ENCODE peak calls at places on chromosomes 11 and 22, in five cellular contexts. X is K562; E is CD8-positive, alpha-beta T cell; G is mammary epithelial cell; O is thoracic aorta. K is an unnamed sample.

GRCh38 chr11:124918950-124919349 is at the start of gene HEPN1:
- DNase-seq in X (no peak), E (no peak), G (no peak), O (no peak), K (no peak)

GRCh38 chr11:117809236-117810055 is 12.4 kb upstream of the DSCAML1 start:
- DNase-seq in X (peak; percentile 80), E (peak; percentile 39), G (peak; percentile 55), O (no peak), K (no peak)

GRCh38 chr11:64854534-64855502 is 10.4 kb upstream of the CDC42BPG start:
- DNase-seq in X (peak; percentile 86), E (peak; percentile 61), G (peak; percentile 93), O (peak; percentile 88), K (peak; percentile 95)

GRCh38 chr11:7257744-7258143 is 6.0 kb downstream of the SYT9 start:
- DNase-seq in X (no peak), E (no peak), G (no peak), O (no peak), K (no peak)

GRCh38 chr22:19176175-19176630 is 2.3 kb downstream of the SLC25A1 start:
- DNase-seq in X (no peak), E (no peak), G (no peak), O (no peak), K (no peak)

GRCh38 chr11:19301336-19301735 is 60.6 kb upstream of the E2F8 start:
- DNase-seq in X (no peak), E (no peak), G (no peak), O (no peak), K (no peak)

GRCh38 chr11:121790435-121790834 is 325.6 kb downstream of the BLID start:
- DNase-seq in X (no peak), E (no peak), G (no peak), O (no peak), K (no peak)

GRCh38 chr22:31343235-31344191 is 2.6 kb downstream of the PATZ1 start:
- DNase-seq in X (no peak), E (no peak), G (peak; percentile 45), O (no peak), K (no peak)

GRCh38 chr11:22304337-22304961 is 33.7 kb upstream of the SLC17A6 start:
- DNase-seq in X (peak; percentile 25), E (no peak), G (peak; percentile 12), O (no peak), K (no peak)

GRCh38 chr22:49353185-49353584 is 474.5 kb downstream of the BRD1 start:
- DNase-seq in X (no peak), E (no peak), G (no peak), O (no peak), K (no peak)

GRCh38 chr11:73262851-73263495 is 9.2 kb upstream of the P2RY6 start:
- DNase-seq in X (no peak), E (no peak), G (peak; percentile 57), O (no peak), K (no peak)

GRCh38 chr11:94731921-94732601 is 36.1 kb upstream of the AMOTL1 start:
- DNase-seq in X (peak; percentile 77), E (no peak), G (peak; percentile 89), O (no peak), K (peak; percentile 84)

GRCh38 chr11:28727254-28727653 is 619.1 kb downstream of the METTL15 start:
- DNase-seq in X (no peak), E (no peak), G (no peak), O (no peak), K (no peak)

GRCh38 chr22:17774206-17774927 is at the start of gene BID:
- DNase-seq in X (peak; percentile 81), E (peak; percentile 44), G (no peak), O (no peak), K (no peak)

GRCh38 chr11:93784152-93784934 is at the start of gene MED17:
- DNase-seq in X (peak; percentile 94), E (peak; percentile 88), G (peak; percentile 91), O (peak; percentile 81), K (peak; percentile 96)

GRCh38 chr22:23394525-23395326 is 185.4 kb downstream of the IGLL1 start:
- DNase-seq in X (no peak), E (no peak), G (no peak), O (no peak), K (no peak)

GRCh38 chr22:42876041-42876440 is 19.0 kb upstream of the ARFGAP3 start:
- DNase-seq in X (no peak), E (no peak), G (no peak), O (no peak), K (no peak)

GRCh38 chr11:95790933-95791247 is 592 bp downstream of the CEP57 start:
- DNase-seq in X (peak; percentile 57), E (peak; percentile 52), G (peak; percentile 74), O (peak; percentile 30), K (no peak)

GRCh38 chr22:29172216-29172615 is 33.5 kb upstream of the EMID1 start:
- DNase-seq in X (no peak), E (no peak), G (no peak), O (no peak), K (no peak)

GRCh38 chr22:24553597-24554315 is 1.2 kb downstream of the GUCD1 start:
- DNase-seq in X (no peak), E (no peak), G (peak; percentile 16), O (no peak), K (no peak)

GRCh38 chr11:79390477-79390876 is 50.4 kb downstream of the TENM4 start:
- DNase-seq in X (no peak), E (no peak), G (no peak), O (no peak), K (no peak)

GRCh38 chr11:6986487-6986886 is 33.7 kb downstream of the ZNF214 start:
- DNase-seq in X (no peak), E (no peak), G (no peak), O (no peak), K (no peak)

GRCh38 chr22:47476226-47476625 is 713.8 kb downstream of the TBC1D22A start:
- DNase-seq in X (no peak), E (no peak), G (no peak), O (no peak), K (peak; percentile 75)

GRCh38 chr11:110196241-110196754 is 100.1 kb downstream of the RDX start:
- DNase-seq in X (no peak), E (no peak), G (peak; percentile 94), O (no peak), K (peak; percentile 50)

GRCh38 chr11:33557201-33557600 is 143.4 kb downstream of the C11orf91 start:
- DNase-seq in X (no peak), E (no peak), G (peak; percentile 92), O (no peak), K (no peak)

GRCh38 chr11:10348650-10349280 is 43.9 kb downstream of the ADM start:
- DNase-seq in X (no peak), E (no peak), G (peak; percentile 26), O (no peak), K (peak; percentile 64)

GRCh38 chr11:88979641-88980040 is 86.1 kb downstream of the GRM5 start:
- DNase-seq in X (no peak), E (no peak), G (peak; percentile 1), O (no peak), K (no peak)

DNA sequence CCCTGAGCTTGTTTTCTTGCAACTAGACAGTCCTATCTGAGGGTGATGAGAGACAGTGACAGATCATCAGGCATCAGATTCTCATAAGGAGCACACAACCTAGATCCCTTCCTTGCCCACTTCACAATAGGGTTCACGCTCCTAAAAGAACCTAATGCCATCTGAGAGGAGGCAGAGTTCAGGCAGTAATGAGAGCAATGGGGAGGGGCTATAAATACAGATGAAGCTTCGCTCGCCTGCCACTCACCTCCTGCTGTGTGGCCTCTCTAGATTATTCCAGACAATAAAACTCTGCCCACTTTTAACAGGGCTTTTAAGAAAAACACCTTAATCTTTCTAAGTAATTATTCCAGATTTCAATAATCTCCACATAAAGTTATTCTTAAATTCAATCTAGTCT is 43.9 kb upstream of the PAK1 start:
- DNase-seq in X (no peak), E (no peak), G (no peak), O (no peak), K (no peak)
- H3K27ac ChIP-seq in X (no peak overlapping the region), E (no peak overlapping the region), G (no peak overlapping the region), O (no peak overlapping the region), K (no peak overlapping the region)

DNA sequence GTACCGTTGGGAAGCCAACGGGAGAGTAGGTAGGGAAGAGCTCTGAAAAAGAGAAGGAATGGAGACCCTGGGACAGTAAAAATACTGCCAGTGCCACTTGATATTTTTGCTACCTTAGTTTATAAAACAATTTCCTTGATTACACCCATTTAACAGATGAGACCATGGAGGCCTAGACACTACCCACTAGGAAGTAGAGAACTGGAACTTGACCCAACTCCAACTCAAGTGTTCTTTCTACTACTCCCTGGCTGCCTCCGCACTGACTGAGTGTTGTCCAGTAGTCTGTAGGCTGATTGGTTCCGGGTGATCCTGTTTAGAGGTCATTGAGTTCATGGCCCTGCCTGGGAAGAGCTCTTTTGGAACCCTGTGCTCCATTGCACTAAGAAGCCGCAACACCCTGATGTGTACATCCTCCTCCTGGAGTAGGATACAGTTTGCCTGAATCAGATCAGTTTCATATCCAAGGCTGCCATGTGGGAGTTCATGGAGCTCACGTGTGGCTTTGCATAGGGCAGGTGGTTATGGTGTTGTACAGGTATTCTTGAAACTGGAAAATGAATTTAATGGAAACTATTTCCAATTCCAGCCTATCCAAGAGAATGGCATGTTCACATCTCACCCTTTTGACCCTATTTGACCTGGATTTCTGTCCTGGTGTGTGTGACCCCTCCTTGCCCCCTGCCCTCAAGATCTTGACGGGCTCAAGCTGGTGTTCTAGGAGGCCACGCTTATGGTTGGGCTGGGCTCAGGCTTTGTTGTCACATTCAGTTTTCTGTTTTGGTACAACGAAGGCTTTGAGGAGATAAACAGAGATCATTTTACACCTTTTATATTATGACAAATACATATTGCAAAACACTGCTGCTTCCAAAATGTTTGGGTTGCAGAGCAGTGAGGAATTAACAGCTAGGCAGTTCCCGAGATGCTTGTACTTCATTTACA is 102.2 kb upstream of the NNMT start:
- DNase-seq in X (no peak), E (no peak), G (no peak), O (no peak), K (no peak)
- H3K27ac ChIP-seq in X (no peak overlapping the region), E (no peak overlapping the region), G (no peak overlapping the region), O (peak overlapping the region; percentile 95), K (peak overlapping the region; percentile 95)

GRCh38 chr11:46361283-46362145 is 14.3 kb downstream of the DGKZ start:
- DNase-seq in X (peak; percentile 84), E (peak; percentile 66), G (no peak), O (no peak), K (no peak)
- H3K27ac ChIP-seq in X (peak overlapping the region; percentile 94), E (peak overlapping the region; percentile 70), G (no peak overlapping the region), O (peak overlapping the region; percentile 16), K (peak overlapping the region; percentile 74)

GRCh38 chr11:76131585-76131984 is 74.7 kb downstream of the WNT11 start:
- DNase-seq in X (no peak), E (no peak), G (no peak), O (no peak), K (no peak)
- H3K27ac ChIP-seq in X (no peak overlapping the region), E (no peak overlapping the region), G (no peak overlapping the region), O (peak overlapping the region; percentile 33), K (peak overlapping the region; percentile 44)